ENCODE peak calls at places on chromosomes 2 and 18, in four cellular contexts. L, Z, Q and C are unnamed samples.

GRCh38 chr2:239441261-239441701 is 40.5 kb upstream of the HDAC4 start:
- DNase-seq in Q (no peak), Z (no peak), L (no peak), C (no peak)

GRCh38 chr2:105393373-105394055 is 5.3 kb downstream of the FHL2 start:
- DNase-seq in Z (peak), Q (no peak), L (no peak), C (no peak)

GRCh38 chr2:86562485-86562890 is 755 bp downstream of the CHMP3 start:
- DNase-seq in L (no peak), Q (no peak), Z (no peak), C (no peak)

GRCh38 chr2:138433995-138434991 is 67.3 kb upstream of the SPOPL start:
- DNase-seq in Q (peak), Z (no peak), L (no peak), C (no peak)

GRCh38 chr18:73646772-73647171 is 500.9 kb downstream of the FBXO15 start:
- DNase-seq in Z (no peak), Q (no peak), L (no peak), C (no peak)

GRCh38 chr2:10610213-10610892 is 79.4 kb downstream of the NOL10 start:
- DNase-seq in Z (no peak), L (no peak), Q (no peak), C (no peak)

GRCh38 chr18:79883461-79884295 is 67.8 kb downstream of the SLC66A2 start:
- DNase-seq in Q (no peak), L (no peak), Z (peak), C (no peak)

GRCh38 chr2:158602027-158602426 is 145.3 kb downstream of the PKP4 start:
- DNase-seq in Z (no peak), Q (no peak), L (no peak), C (no peak)

GRCh38 chr18:74541703-74542555 is 7.6 kb downstream of the CNDP1 start:
- DNase-seq in L (no peak), Z (no peak), Q (no peak), C (no peak)

GRCh38 chr2:175205523-175205922 is 24.0 kb upstream of the ATP5MC3 start:
- DNase-seq in Q (no peak), L (no peak), Z (no peak), C (no peak)

GRCh38 chr2:202038471-202039277 is 5.0 kb downstream of the FZD7 start:
- DNase-seq in Z (no peak), Q (no peak), L (no peak), C (no peak)